ENCODE peak calls at places on chromosomes 5 and 9, in four cellular contexts. I is uterus, H is body of pancreas, X is right atrium auricular region. V is an unnamed sample.

GRCh38 chr5:172569862-172570558 is 71.1 kb upstream of the NEURL1B start:
- DNase-seq in I (no peak), H (no peak), X (no peak), V (no peak)

GRCh38 chr9:90827181-90827866 is 25.7 kb downstream of the SYK start:
- DNase-seq in H (no peak), X (peak), I (no peak), V (no peak)

GRCh38 chr5:131630963-131631350 is 4.1 kb downstream of the RAPGEF6 start:
- DNase-seq in X (no peak), I (no peak), H (no peak), V (no peak)

GRCh38 chr9:68950689-68951088 is 63.2 kb downstream of the PRKACG start:
- DNase-seq in H (no peak), X (no peak), I (no peak), V (no peak)

GRCh38 chr5:181243521-181244307 is at the start of gene RACK1:
- DNase-seq in H (peak), I (peak), X (peak), V (peak)

GRCh38 chr5:96285823-96286222 is 147.2 kb downstream of the PCSK1 start:
- DNase-seq in H (no peak), I (no peak), X (no peak), V (no peak)

GRCh38 chr5:32044904-32045303 is 129.2 kb downstream of the GOLPH3 start:
- DNase-seq in H (no peak), X (no peak), I (no peak), V (no peak)

GRCh38 chr9:134372621-134373267 is 46.5 kb downstream of the RXRA start:
- DNase-seq in H (no peak), I (no peak), X (peak), V (no peak)

GRCh38 chr5:67164856-67165523 is 31.6 kb downstream of the CD180 start:
- DNase-seq in H (no peak), X (no peak), I (no peak), V (no peak)

GRCh38 chr5:102249381-102249780 is 46.7 kb downstream of the SLCO4C1 start:
- DNase-seq in X (no peak), I (no peak), H (no peak), V (no peak)

GRCh38 chr5:145792840-145793239 is 42.3 kb downstream of the PRELID2 start:
- DNase-seq in I (no peak), X (no peak), H (no peak), V (no peak)

GRCh38 chr9:115461284-115461683 is 343.3 kb upstream of the TNC start:
- DNase-seq in I (no peak), H (no peak), X (no peak), V (no peak)

GRCh38 chr5:56414056-56414455 is 180.9 kb upstream of the ANKRD55 start:
- DNase-seq in X (no peak), H (no peak), I (no peak), V (no peak)

GRCh38 chr9:6272229-6272597 is 56.0 kb upstream of the TPD52L3 start:
- DNase-seq in H (peak), X (no peak), I (peak), V (no peak)

GRCh38 chr5:54545796-54546195 is 28.2 kb downstream of the SNX18 start:
- DNase-seq in X (no peak), I (no peak), H (no peak), V (no peak)
- TF ChIP-seq CTCF in X (no peak), I (no peak), H (no peak), V (no peak)

DNA sequence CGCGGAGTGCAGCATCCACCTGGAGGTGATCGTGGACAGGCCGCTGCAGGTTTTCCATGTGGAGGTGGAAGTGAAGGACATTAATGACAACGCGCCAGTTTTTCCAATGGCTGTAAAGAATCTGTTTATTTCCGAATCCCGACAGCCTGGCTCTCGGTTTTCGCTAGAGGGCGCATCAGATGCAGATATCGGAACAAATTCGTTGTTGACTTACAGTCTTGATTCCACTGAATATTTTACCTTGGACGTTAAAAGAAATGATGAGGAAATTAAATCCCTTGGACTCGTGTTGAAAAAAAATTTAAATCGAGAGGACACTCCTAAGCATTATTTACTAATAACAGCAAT is 611 bp downstream of the PCDHA3 start:
- DNase-seq in X (no peak), I (no peak), H (no peak), V (no peak)
- H3K4me3 ChIP-seq in X (peak), I (peak), H (no peak), V (peak)

GRCh38 chr9:123660691-123661090 is 269.2 kb downstream of the DENND1A start:
- DNase-seq in I (no peak), H (no peak), X (no peak), V (no peak)
- TF ChIP-seq CTCF in I (no peak), H (no peak), X (no peak), V (no peak)

DNA sequence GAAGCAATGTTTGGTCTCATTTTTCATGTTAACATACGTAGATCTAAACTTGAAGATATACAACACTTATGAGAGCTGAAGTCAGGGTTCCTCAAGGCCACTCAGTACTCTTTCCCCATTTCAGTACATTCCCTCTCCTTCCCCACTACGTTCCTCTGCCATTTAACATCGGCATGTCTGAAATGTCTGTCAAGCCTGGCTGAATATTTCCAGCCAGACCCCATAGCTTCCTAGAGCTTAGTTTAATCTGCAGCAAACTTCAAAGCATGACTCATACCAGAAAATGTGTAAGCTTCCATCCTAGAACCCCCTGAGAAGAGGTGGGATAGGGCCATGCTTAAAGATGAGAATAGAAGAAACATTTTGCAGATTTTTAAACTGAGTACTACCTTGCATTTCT is 6.2 kb downstream of the GZMA start:
- DNase-seq in I (no peak), H (no peak), X (no peak), V (no peak)
- H3K4me3 ChIP-seq in I (no peak), H (no peak), X (no peak), V (no peak)

GRCh38 chr9:99193466-99193821 is 28.3 kb downstream of the ALG2 start:
- DNase-seq in H (no peak), X (no peak), I (no peak), V (no peak)

GRCh38 chr9:99189887-99190596 is 31.7 kb downstream of the ALG2 start:
- DNase-seq in H (no peak), I (no peak), X (no peak), V (no peak)

GRCh38 chr9:99190597-99191283 is 31.0 kb downstream of the ALG2 start:
- DNase-seq in I (no peak), H (no peak), X (no peak), V (no peak)

GRCh38 chr9:99189186-99189585 is 32.6 kb downstream of the ALG2 start:
- DNase-seq in H (no peak), I (no peak), X (no peak), V (no peak)

DNA sequence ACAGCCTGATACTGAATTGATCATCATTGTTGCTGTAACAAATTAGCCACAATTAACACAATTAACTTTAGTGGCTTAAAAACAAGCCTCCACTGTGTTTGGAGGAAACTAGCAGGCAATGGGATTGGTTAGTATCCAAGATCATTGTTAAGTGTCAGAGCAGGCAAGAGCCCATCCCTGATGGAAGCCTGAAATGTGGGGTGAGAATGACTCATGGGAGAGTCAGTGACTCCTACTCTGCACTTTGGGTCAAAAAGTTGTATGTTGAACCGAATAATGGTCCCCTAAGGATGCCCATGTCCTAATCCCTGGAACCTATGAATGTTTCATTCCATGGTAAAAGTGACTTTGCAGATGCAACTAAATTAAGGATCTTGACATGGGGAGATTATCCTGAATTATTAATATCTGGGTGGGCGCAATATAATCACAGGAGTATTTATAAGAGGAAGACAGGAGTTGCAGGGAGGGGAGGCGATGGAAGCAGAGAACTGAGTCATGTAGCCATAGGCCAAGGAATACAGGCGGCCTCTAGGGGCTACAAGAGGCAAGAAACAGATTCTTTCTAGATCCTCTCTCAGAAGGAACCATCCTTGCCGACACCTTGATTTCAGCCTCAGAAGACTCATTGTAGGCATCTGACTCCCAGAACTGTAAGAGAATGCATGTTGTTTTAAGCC is 28.8 kb downstream of the ALG2 start:
- DNase-seq in X (no peak), H (no peak), I (no peak), V (no peak)
- TF ChIP-seq CTCF in X (no peak), H (no peak), I (no peak), V (no peak)

V was measured in coronary artery.